ENCODE peak calls at places on chromosomes 7 and 10, in seven cellular contexts. G is AG09319; K is cardiac fibroblast; Z is upper lobe of right lung; F is activated CD8-positive, alpha-beta memory T cell treated with anti-CD3 and anti-CD28 coated beads, Interleukin-2, amount 50 U/mL, for 48 hours; L is Kasumi-1; Y is activated naive CD8-positive, alpha-beta T cell treated with anti-CD3 and anti-CD28 coated beads for 36 hours. J is an unnamed sample.

GRCh38 chr7:53315986-53316385 is 280.6 kb downstream of the POM121L12 start:
- DNase-seq in G (no peak), K (no peak), Z (no peak), F (no peak), L (no peak), Y (no peak), J (no peak)

GRCh38 chr10:124701881-124702656 is 42.1 kb downstream of the FAM53B start:
- DNase-seq in G (no peak), K (peak; percentile 86), Z (no peak), F (no peak), L (peak; percentile 8), Y (no peak), J (no peak)

GRCh38 chr10:29055091-29055490 is 233.8 kb upstream of the LYZL1 start:
- DNase-seq in G (no peak), K (peak; percentile 47), Z (no peak), F (no peak), L (peak; percentile 17), Y (no peak), J (no peak)

GRCh38 chr7:75986147-75986781 is 8.1 kb downstream of the TMEM120A start:
- DNase-seq in G (no peak), K (no peak), Z (peak; percentile 58), F (no peak), L (no peak), Y (no peak), J (no peak)

GRCh38 chr10:97081621-97082235 is 104.0 kb downstream of the SLIT1 start:
- DNase-seq in G (peak; percentile 15), K (peak; percentile 67), Z (peak; percentile 74), F (peak; percentile 91), L (peak; percentile 72), Y (peak; percentile 52), J (peak; percentile 67)

GRCh38 chr7:114759347-114760062 is 162.4 kb upstream of the MDFIC start:
- DNase-seq in G (no peak), K (peak; percentile 4), Z (no peak), F (no peak), L (no peak), Y (no peak), J (no peak)

GRCh38 chr10:8049151-8049873 is 5.2 kb upstream of the GATA3 start:
- DNase-seq in G (no peak), K (no peak), Z (no peak), F (no peak), L (no peak), Y (no peak), J (no peak)

GRCh38 chr10:116096501-116096900 is 176.5 kb downstream of the GFRA1 start:
- DNase-seq in G (no peak), K (no peak), Z (no peak), F (no peak), L (no peak), Y (no peak), J (no peak)

GRCh38 chr10:75211007-75211735 is 575 bp downstream of the VDAC2 start:
- DNase-seq in G (no peak), K (peak; percentile 55), Z (no peak), F (no peak), L (peak; percentile 31), Y (peak; percentile 36), J (peak; percentile 25)

GRCh38 chr10:3774814-3775670 is 10.0 kb downstream of the KLF6 start:
- DNase-seq in G (no peak), K (peak; percentile 88), Z (no peak), F (peak; percentile 52), L (no peak), Y (no peak), J (no peak)

GRCh38 chr7:90239625-90240228 is 5.2 kb upstream of the CFAP69 start:
- DNase-seq in G (no peak), K (no peak), Z (no peak), F (no peak), L (no peak), Y (no peak), J (no peak)

GRCh38 chr7:16817536-16817935 is 12.7 kb upstream of the AGR2 start:
- DNase-seq in G (no peak), K (peak; percentile 40), Z (no peak), F (no peak), L (no peak), Y (no peak), J (no peak)

GRCh38 chr7:40535678-40536077 is 400.9 kb downstream of the SUGCT start:
- DNase-seq in G (no peak), K (no peak), Z (no peak), F (no peak), L (no peak), Y (no peak), J (no peak)

GRCh38 chr7:66626236-66626957 is 2.3 kb upstream of the KCTD7 start:
- DNase-seq in G (peak; percentile 41), K (peak; percentile 60), Z (no peak), F (no peak), L (no peak), Y (no peak), J (no peak)

GRCh38 chr7:23000597-23001360 is 13.2 kb downstream of the HYCC1 start:
- DNase-seq in G (no peak), K (no peak), Z (no peak), F (no peak), L (no peak), Y (no peak), J (no peak)

GRCh38 chr10:80133221-80133620 is 691 bp downstream of the PLAC9 start:
- DNase-seq in G (no peak), K (peak; percentile 70), Z (no peak), F (no peak), L (no peak), Y (no peak), J (no peak)

GRCh38 chr7:2884161-2884560 is 40.1 kb upstream of the GNA12 start:
- DNase-seq in G (no peak), K (no peak), Z (no peak), F (no peak), L (no peak), Y (no peak), J (no peak)

GRCh38 chr10:92242910-92243671 is 47.8 kb downstream of the CPEB3 start:
- DNase-seq in G (no peak), K (peak; percentile 78), Z (peak; percentile 70), F (peak; percentile 57), L (peak; percentile 98), Y (peak; percentile 31), J (no peak)

GRCh38 chr10:68348265-68348741 is 15.6 kb upstream of the PBLD start:
- DNase-seq in G (no peak), K (peak; percentile 61), Z (no peak), F (no peak), L (peak; percentile 83), Y (peak; percentile 30), J (peak; percentile 17)

GRCh38 chr10:122263971-122264370 is 7.1 kb upstream of the BTBD16 start:
- DNase-seq in G (peak; percentile 84), K (peak; percentile 88), Z (no peak), F (no peak), L (no peak), Y (no peak), J (no peak)

GRCh38 chr7:45653209-45653907 is 79.2 kb downstream of the ADCY1 start:
- DNase-seq in G (no peak), K (no peak), Z (no peak), F (no peak), L (no peak), Y (no peak), J (no peak)

J was measured in GM12891.